ENCODE peak calls at places on chromosome 5, in four cellular contexts. I, O, P and U are unnamed samples.

GRCh38 chr5:58629190-58630159 is 46.6 kb downstream of the RAB3C start:
- DNase-seq in I (no peak), O (no peak), P (no peak), U (no peak)

GRCh38 chr5:175347027-175347426 is 97.0 kb downstream of the DRD1 start:
- DNase-seq in I (peak; percentile 88), O (no peak), P (no peak), U (no peak)

GRCh38 chr5:55905251-55905650 is 54.1 kb downstream of the IL31RA start:
- DNase-seq in I (no peak), O (no peak), P (no peak), U (no peak)

GRCh38 chr5:16849181-16849580 is 86.9 kb downstream of the MYO10 start:
- DNase-seq in I (no peak), O (no peak), P (no peak), U (no peak)

GRCh38 chr5:132386644-132387286 is 17.3 kb downstream of the SLC22A5 start:
- DNase-seq in I (peak; percentile 74), O (no peak), P (peak; percentile 77), U (peak; percentile 84)

GRCh38 chr5:31854625-31855526 is 215.9 kb downstream of the PDZD2 start:
- DNase-seq in I (peak; percentile 62), O (no peak), P (peak; percentile 65), U (peak; percentile 24)

GRCh38 chr5:156124713-156125112 is 202.3 kb upstream of the SGCD start:
- DNase-seq in I (no peak), O (no peak), P (no peak), U (no peak)

GRCh38 chr5:135151256-135151655 is 117.2 kb upstream of the PITX1 start:
- DNase-seq in I (no peak), O (no peak), P (no peak), U (no peak)

GRCh38 chr5:150527038-150527437 is 19.1 kb downstream of the NDST1 start:
- DNase-seq in I (no peak), O (no peak), P (no peak), U (no peak)

GRCh38 chr5:54990751-54991349 is 5.5 kb upstream of the ESM1 start:
- DNase-seq in I (peak; percentile 66), O (no peak), P (no peak), U (peak; percentile 85)

GRCh38 chr5:138230981-138231589 is 18.0 kb upstream of the CDC23 start:
- DNase-seq in I (peak; percentile 27), O (no peak), P (peak; percentile 23), U (peak; percentile 70)

GRCh38 chr5:132000677-132001453 is 10.6 kb downstream of the ACSL6 start:
- DNase-seq in I (no peak), O (no peak), P (no peak), U (no peak)

GRCh38 chr5:10046681-10047080 is 203.0 kb downstream of the ATPSCKMT start:
- DNase-seq in I (no peak), O (no peak), P (no peak), U (no peak)

DNA sequence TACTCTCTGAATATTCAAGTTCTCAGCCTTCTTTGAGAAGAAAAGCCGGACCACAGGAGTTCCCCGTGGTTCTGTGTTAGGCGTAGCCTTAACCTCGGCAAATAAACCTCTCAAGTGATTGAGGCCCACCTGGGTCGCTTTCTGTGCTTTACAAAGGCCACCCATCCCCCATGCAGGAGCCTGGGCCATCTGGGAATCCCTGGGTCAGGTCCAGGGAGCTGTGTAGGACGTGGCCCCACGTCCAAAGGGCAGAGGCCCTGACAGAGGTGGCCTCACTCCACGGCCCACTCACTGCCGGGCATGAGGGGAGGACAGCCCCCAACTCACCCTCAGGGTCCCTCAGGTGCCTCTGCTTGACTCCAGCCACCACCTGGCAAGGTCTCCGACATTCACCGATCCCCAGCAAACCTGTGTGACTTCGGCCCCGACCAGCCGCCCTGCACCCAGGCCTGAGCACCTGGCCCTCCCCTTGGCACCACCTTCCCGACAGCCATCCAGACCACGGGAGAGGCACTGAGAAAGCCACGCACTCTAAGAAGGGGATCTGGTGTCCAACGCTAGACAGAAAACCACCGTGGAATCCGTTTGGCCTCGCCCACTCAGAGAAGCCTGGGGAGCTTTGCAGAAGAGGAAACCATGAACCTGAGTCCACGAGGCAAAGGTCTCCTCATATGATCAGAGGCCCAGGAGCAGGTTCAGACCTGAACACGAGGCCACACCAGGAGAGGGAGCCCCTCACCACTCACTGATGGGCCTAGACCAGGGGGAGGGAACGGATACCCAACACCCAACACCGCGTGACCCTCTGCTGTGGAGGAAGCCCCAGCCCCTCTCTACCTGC is 4.5 kb downstream of the SLC12A7 start:
- DNase-seq in I (no peak), O (no peak), P (no peak), U (no peak)
- TF ChIP-seq CTCF in I (no peak), O (no peak), P (no peak), U (no peak)

DNA sequence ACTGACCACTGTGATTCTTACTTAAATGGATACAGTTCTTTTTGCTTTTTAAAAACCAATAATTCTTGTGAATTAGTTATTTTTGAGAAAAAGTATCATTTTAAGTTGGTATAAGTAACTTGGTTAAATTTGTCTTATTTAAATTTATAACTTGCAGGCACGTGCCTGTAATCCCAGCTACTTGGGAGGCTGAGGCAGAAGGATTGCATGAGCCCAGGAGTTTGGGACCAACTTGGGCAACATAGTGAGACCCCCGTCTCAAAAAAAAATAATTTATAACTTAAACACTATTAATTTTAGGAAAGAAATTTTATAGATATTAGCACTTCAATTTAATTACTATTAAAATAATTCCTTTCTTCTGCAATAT is 5.0 kb downstream of the CPEB4 start:
- DNase-seq in I (no peak), O (no peak), P (no peak), U (no peak)
- H3K4me3 ChIP-seq in I (no peak overlapping the region), O (peak overlapping the region; percentile 86), P (peak overlapping the region; percentile 78), U (peak overlapping the region; percentile 78)

GRCh38 chr5:167585184-167585583 is 706.3 kb upstream of the WWC1 start:
- DNase-seq in I (no peak), O (no peak), P (no peak), U (no peak)

GRCh38 chr5:167582916-167583315 is 708.5 kb upstream of the WWC1 start:
- DNase-seq in I (peak; percentile 33), O (no peak), P (no peak), U (peak; percentile 58)

GRCh38 chr5:167579701-167580045 is 711.8 kb upstream of the WWC1 start:
- DNase-seq in I (no peak), O (no peak), P (no peak), U (no peak)

GRCh38 chr5:167580608-167581007 is 710.8 kb upstream of the WWC1 start:
- DNase-seq in I (no peak), O (no peak), P (no peak), U (no peak)

DNA sequence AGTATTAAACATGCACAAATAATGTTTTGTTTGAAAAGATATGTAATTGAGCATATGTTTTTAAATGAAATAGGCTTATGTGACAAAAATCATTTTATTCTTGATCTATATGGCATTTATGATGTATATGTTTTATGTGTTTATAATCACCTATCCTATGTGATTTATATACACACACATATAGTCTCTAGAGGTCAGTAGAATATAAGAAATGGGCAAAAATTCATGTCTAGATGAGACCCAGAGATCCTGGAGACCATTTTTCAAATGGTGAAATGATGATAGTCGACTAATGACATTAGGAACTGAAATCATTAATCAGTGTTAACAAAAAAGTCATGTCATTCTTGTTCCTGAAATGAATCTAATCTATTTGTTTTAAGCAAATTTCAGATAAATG is 709.2 kb upstream of the WWC1 start:
- DNase-seq in I (peak; percentile 38), O (no peak), P (no peak), U (peak; percentile 49)
- TF ChIP-seq CTCF in I (peak; percentile 16), O (no peak), P (peak; percentile 20), U (no peak)

GRCh38 chr5:172450861-172451695 is 3.2 kb downstream of the SH3PXD2B start:
- DNase-seq in I (no peak), O (no peak), P (no peak), U (peak; percentile 70)

GRCh38 chr5:172451771-172452197 is 2.5 kb downstream of the SH3PXD2B start:
- DNase-seq in I (peak; percentile 91), O (peak; percentile 53), P (no peak), U (peak; percentile 79)

GRCh38 chr5:172453986-172454354 is 355 bp downstream of the SH3PXD2B start:
- DNase-seq in I (peak; percentile 41), O (no peak), P (peak; percentile 65), U (peak; percentile 22)

GRCh38 chr5:172453206-172453985 is 929 bp downstream of the SH3PXD2B start:
- DNase-seq in I (peak; percentile 81), O (no peak), P (no peak), U (peak; percentile 79)

GRCh38 chr5:172452398-172453205 is 1.7 kb downstream of the SH3PXD2B start:
- DNase-seq in I (peak; percentile 85), O (no peak), P (no peak), U (peak; percentile 78)
- H3K4me3 ChIP-seq in I (peak overlapping the region; percentile 60), O (peak overlapping the region; percentile 84), P (peak overlapping the region; percentile 82), U (peak overlapping the region; percentile 96)